ENCODE peak calls at places on chromosomes 5 and 9, in ten cellular contexts. F, L, C, J, R, V, K, W, Y and H are unnamed samples.

GRCh38 chr5:167244583-167244982 is 1046.9 kb upstream of the WWC1 start:
- DNase-seq in V (no peak), J (no peak), L (no peak), Y (no peak), W (no peak), K (no peak), F (peak; percentile 58), R (no peak), C (peak; percentile 37), H (peak; percentile 4)

GRCh38 chr5:168978500-168978899 is 322.4 kb downstream of the SLIT3 start:
- DNase-seq in L (no peak), Y (no peak), K (no peak), R (no peak), C (no peak), F (no peak), J (no peak), V (no peak), W (no peak), H (no peak)

GRCh38 chr9:110189001-110189400 is 19.0 kb downstream of the C9orf152 start:
- DNase-seq in W (peak; percentile 88), F (no peak), L (no peak), J (no peak), C (no peak), Y (peak; percentile 47), K (no peak), R (no peak), V (peak; percentile 72), H (no peak)

GRCh38 chr5:172110921-172111873 is 76.8 kb downstream of the STK10 start:
- DNase-seq in F (peak; percentile 82), W (peak; percentile 69), K (peak; percentile 63), C (peak; percentile 59), V (peak; percentile 67), L (no peak), R (peak; percentile 80), Y (no peak), J (no peak), H (peak; percentile 57)

GRCh38 chr5:127088226-127088625 is 14.9 kb upstream of the C5orf63 start:
- DNase-seq in L (no peak), F (no peak), K (no peak), R (peak; percentile 97), J (peak; percentile 97), C (no peak), W (no peak), V (no peak), Y (no peak), H (peak; percentile 80)

GRCh38 chr9:3863114-3863528 is 337.3 kb upstream of the RFX3 start:
- DNase-seq in L (no peak), K (no peak), Y (peak; percentile 60), C (no peak), J (peak; percentile 88), R (peak; percentile 96), W (no peak), V (peak; percentile 18), F (no peak), H (no peak)

GRCh38 chr5:153623906-153624765 is 133.7 kb downstream of the GRIA1 start:
- DNase-seq in L (no peak), F (no peak), K (no peak), W (no peak), J (no peak), R (peak; percentile 46), V (no peak), C (no peak), Y (no peak), H (no peak)

GRCh38 chr9:116692619-116693018 is 5.5 kb downstream of the TRIM32 start:
- DNase-seq in W (no peak), F (no peak), Y (no peak), R (peak; percentile 28), L (no peak), K (no peak), C (no peak), J (no peak), V (no peak), H (no peak)